ENCODE peak calls at places on chromosomes 1 and 21, in ten cellular contexts. One of them, this sample, is unnamed.

GRCh38 chr1:147243228-147243685 is 773 bp downstream of the CHD1L start:
- DNase-seq in transverse colon: peak
- DNase-seq in psoas muscle: no peak
- DNase-seq in OCI-LY7: peak
- DNase-seq in GM12865: peak
- DNase-seq in heart left ventricle: peak
- DNase-seq in mesothelial cell of epicardium: peak
- DNase-seq in keratinocyte: no peak
- DNase-seq in A549: no peak
- DNase-seq in endothelial cell: peak
- DNase-seq in this sample: no peak

GRCh38 chr1:235102993-235103411 is 25.6 kb downstream of the TOMM20 start:
- DNase-seq in transverse colon: peak
- DNase-seq in psoas muscle: no peak
- DNase-seq in OCI-LY7: no peak
- DNase-seq in GM12865: no peak
- DNase-seq in heart left ventricle: no peak
- DNase-seq in mesothelial cell of epicardium: no peak
- DNase-seq in keratinocyte: no peak
- DNase-seq in A549: no peak
- DNase-seq in endothelial cell: no peak
- DNase-seq in this sample: no peak

GRCh38 chr1:15255582-15256149 is 8.6 kb downstream of the FHAD1 start:
- DNase-seq in transverse colon: no peak
- DNase-seq in psoas muscle: no peak
- DNase-seq in OCI-LY7: no peak
- DNase-seq in GM12865: no peak
- DNase-seq in heart left ventricle: no peak
- DNase-seq in mesothelial cell of epicardium: no peak
- DNase-seq in keratinocyte: no peak
- DNase-seq in A549: no peak
- DNase-seq in endothelial cell: no peak
- DNase-seq in this sample: no peak

GRCh38 chr1:229892515-229893117 is 174.4 kb upstream of the GALNT2 start:
- DNase-seq in transverse colon: no peak
- DNase-seq in psoas muscle: no peak
- DNase-seq in OCI-LY7: no peak
- DNase-seq in GM12865: no peak
- DNase-seq in heart left ventricle: no peak
- DNase-seq in mesothelial cell of epicardium: no peak
- DNase-seq in keratinocyte: no peak
- DNase-seq in A549: no peak
- DNase-seq in endothelial cell: no peak
- DNase-seq in this sample: no peak

GRCh38 chr21:43645414-43645891 is 13.8 kb downstream of the HSF2BP start:
- DNase-seq in transverse colon: peak
- DNase-seq in psoas muscle: no peak
- DNase-seq in OCI-LY7: peak
- DNase-seq in GM12865: peak
- DNase-seq in heart left ventricle: peak
- DNase-seq in mesothelial cell of epicardium: no peak
- DNase-seq in keratinocyte: no peak
- DNase-seq in A549: peak
- DNase-seq in endothelial cell: peak
- DNase-seq in this sample: no peak

GRCh38 chr1:36008546-36009197 is 75.2 kb upstream of the TEKT2 start:
- DNase-seq in transverse colon: no peak
- DNase-seq in psoas muscle: no peak
- DNase-seq in OCI-LY7: no peak
- DNase-seq in GM12865: peak
- DNase-seq in heart left ventricle: no peak
- DNase-seq in mesothelial cell of epicardium: no peak
- DNase-seq in keratinocyte: peak
- DNase-seq in A549: peak
- DNase-seq in endothelial cell: no peak
- DNase-seq in this sample: no peak

GRCh38 chr1:56156937-56157336 is 422.4 kb downstream of the PLPP3 start:
- DNase-seq in transverse colon: no peak
- DNase-seq in psoas muscle: no peak
- DNase-seq in OCI-LY7: no peak
- DNase-seq in GM12865: peak
- DNase-seq in heart left ventricle: no peak
- DNase-seq in mesothelial cell of epicardium: no peak
- DNase-seq in keratinocyte: no peak
- DNase-seq in A549: no peak
- DNase-seq in endothelial cell: no peak
- DNase-seq in this sample: no peak

GRCh38 chr1:200042437-200043329 is 15.2 kb downstream of the NR5A2 start:
- DNase-seq in transverse colon: peak
- DNase-seq in psoas muscle: no peak
- DNase-seq in OCI-LY7: no peak
- DNase-seq in GM12865: no peak
- DNase-seq in heart left ventricle: no peak
- DNase-seq in mesothelial cell of epicardium: no peak
- DNase-seq in keratinocyte: no peak
- DNase-seq in A549: no peak
- DNase-seq in endothelial cell: peak
- DNase-seq in this sample: no peak

GRCh38 chr1:11444907-11445306 is 34.0 kb upstream of the DISP3 start:
- DNase-seq in transverse colon: no peak
- DNase-seq in psoas muscle: no peak
- DNase-seq in OCI-LY7: no peak
- DNase-seq in GM12865: no peak
- DNase-seq in heart left ventricle: no peak
- DNase-seq in mesothelial cell of epicardium: no peak
- DNase-seq in keratinocyte: no peak
- DNase-seq in A549: no peak
- DNase-seq in endothelial cell: no peak
- DNase-seq in this sample: no peak

GRCh38 chr1:202569393-202570322 is 140.6 kb downstream of the SYT2 start:
- DNase-seq in transverse colon: no peak
- DNase-seq in psoas muscle: no peak
- DNase-seq in OCI-LY7: no peak
- DNase-seq in GM12865: no peak
- DNase-seq in heart left ventricle: no peak
- DNase-seq in mesothelial cell of epicardium: no peak
- DNase-seq in keratinocyte: no peak
- DNase-seq in A549: no peak
- DNase-seq in endothelial cell: no peak
- DNase-seq in this sample: no peak
- TF ChIP-seq CTCF in transverse colon: no peak
- TF ChIP-seq CTCF in psoas muscle: no peak
- TF ChIP-seq CTCF in OCI-LY7: no peak
- TF ChIP-seq CTCF in GM12865: no peak
- TF ChIP-seq CTCF in heart left ventricle: no peak
- TF ChIP-seq CTCF in mesothelial cell of epicardium: no peak
- TF ChIP-seq CTCF in keratinocyte: no peak
- TF ChIP-seq CTCF in A549: no peak
- TF ChIP-seq CTCF in endothelial cell: no peak
- TF ChIP-seq CTCF in this sample: no peak

DNA sequence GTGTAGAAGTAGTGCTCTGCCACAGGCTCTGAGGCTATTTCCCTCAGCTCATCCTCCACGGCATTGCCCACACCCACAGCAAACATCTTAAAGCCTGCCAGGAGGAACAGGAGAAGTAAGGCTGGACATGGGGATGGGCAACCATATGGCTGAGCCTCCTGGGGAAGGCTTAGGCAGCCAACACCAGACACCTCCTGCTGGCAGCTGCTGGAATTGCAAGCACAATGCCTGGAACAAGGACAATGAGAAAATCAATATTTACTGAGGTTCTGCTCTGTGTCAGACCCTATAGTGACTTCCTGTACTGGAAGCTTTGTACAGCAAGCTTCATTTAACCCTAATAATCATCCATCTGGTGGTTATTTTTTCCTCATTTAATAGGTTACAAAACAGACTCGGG is 8.2 kb downstream of the MATN1 start:
- DNase-seq in transverse colon: no peak
- DNase-seq in psoas muscle: no peak
- DNase-seq in OCI-LY7: no peak
- DNase-seq in GM12865: peak
- DNase-seq in heart left ventricle: no peak
- DNase-seq in mesothelial cell of epicardium: no peak
- DNase-seq in keratinocyte: no peak
- DNase-seq in A549: no peak
- DNase-seq in endothelial cell: no peak
- DNase-seq in this sample: no peak
- TF ChIP-seq CTCF in transverse colon: peak
- TF ChIP-seq CTCF in psoas muscle: peak
- TF ChIP-seq CTCF in OCI-LY7: peak
- TF ChIP-seq CTCF in GM12865: peak
- TF ChIP-seq CTCF in heart left ventricle: no peak
- TF ChIP-seq CTCF in mesothelial cell of epicardium: peak
- TF ChIP-seq CTCF in keratinocyte: peak
- TF ChIP-seq CTCF in A549: no peak
- TF ChIP-seq CTCF in endothelial cell: peak
- TF ChIP-seq CTCF in this sample: peak

GRCh38 chr1:26913754-26914619 is at the start of gene NR0B2:
- DNase-seq in transverse colon: peak
- DNase-seq in psoas muscle: peak
- DNase-seq in OCI-LY7: peak
- DNase-seq in GM12865: no peak
- DNase-seq in heart left ventricle: peak
- DNase-seq in mesothelial cell of epicardium: no peak
- DNase-seq in keratinocyte: no peak
- DNase-seq in A549: no peak
- DNase-seq in endothelial cell: no peak
- DNase-seq in this sample: peak
- TF ChIP-seq CTCF in transverse colon: no peak
- TF ChIP-seq CTCF in psoas muscle: no peak
- TF ChIP-seq CTCF in OCI-LY7: no peak
- TF ChIP-seq CTCF in GM12865: no peak
- TF ChIP-seq CTCF in heart left ventricle: no peak
- TF ChIP-seq CTCF in mesothelial cell of epicardium: no peak
- TF ChIP-seq CTCF in keratinocyte: no peak
- TF ChIP-seq CTCF in A549: no peak
- TF ChIP-seq CTCF in endothelial cell: no peak
- TF ChIP-seq CTCF in this sample: no peak

GRCh38 chr1:175376194-175376593 is 183.6 kb upstream of the KIAA0040 start:
- DNase-seq in transverse colon: no peak
- DNase-seq in psoas muscle: no peak
- DNase-seq in OCI-LY7: peak
- DNase-seq in GM12865: peak
- DNase-seq in heart left ventricle: no peak
- DNase-seq in mesothelial cell of epicardium: no peak
- DNase-seq in keratinocyte: no peak
- DNase-seq in A549: peak
- DNase-seq in endothelial cell: no peak
- DNase-seq in this sample: no peak
- TF ChIP-seq CTCF in transverse colon: no peak
- TF ChIP-seq CTCF in psoas muscle: no peak
- TF ChIP-seq CTCF in OCI-LY7: peak
- TF ChIP-seq CTCF in GM12865: peak
- TF ChIP-seq CTCF in heart left ventricle: peak
- TF ChIP-seq CTCF in mesothelial cell of epicardium: no peak
- TF ChIP-seq CTCF in keratinocyte: peak
- TF ChIP-seq CTCF in A549: peak
- TF ChIP-seq CTCF in endothelial cell: no peak
- TF ChIP-seq CTCF in this sample: peak

DNA sequence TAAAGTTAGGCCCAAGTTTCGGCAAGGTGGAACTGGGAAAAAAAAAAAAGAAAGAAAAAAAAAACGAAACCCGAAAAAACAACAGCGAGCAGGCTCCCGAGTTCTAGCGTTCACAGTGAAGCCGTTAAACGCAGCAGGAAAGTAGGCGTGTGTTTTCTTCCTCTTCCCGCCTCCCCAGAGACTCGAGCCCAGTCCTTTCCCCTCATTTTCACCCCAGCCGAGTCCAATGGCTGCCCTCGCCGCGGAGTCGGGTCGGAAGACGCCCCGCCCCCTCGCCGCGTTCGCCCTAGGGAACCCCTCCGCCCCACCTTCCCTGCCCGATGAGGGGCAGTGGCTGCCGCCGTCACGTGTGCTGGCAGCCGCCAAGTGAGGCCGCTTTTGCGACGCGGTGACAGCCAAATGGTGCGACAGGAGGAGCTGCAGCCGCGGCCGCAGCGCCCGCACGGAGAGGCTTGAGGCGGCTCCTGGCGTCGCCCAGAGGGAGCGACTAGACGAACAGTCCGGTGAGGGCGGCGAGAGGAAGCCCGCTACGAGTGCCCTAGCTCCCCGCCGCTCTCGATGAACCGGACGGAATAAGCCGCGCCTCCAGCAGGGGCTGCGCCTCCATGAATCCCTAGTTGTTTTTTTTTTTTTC is at the start of gene PKN2:
- DNase-seq in transverse colon: peak
- DNase-seq in psoas muscle: peak
- DNase-seq in OCI-LY7: peak
- DNase-seq in GM12865: peak
- DNase-seq in heart left ventricle: peak
- DNase-seq in mesothelial cell of epicardium: peak
- DNase-seq in keratinocyte: peak
- DNase-seq in A549: peak
- DNase-seq in endothelial cell: peak
- DNase-seq in this sample: peak
- TF ChIP-seq CTCF in transverse colon: no peak
- TF ChIP-seq CTCF in psoas muscle: peak
- TF ChIP-seq CTCF in OCI-LY7: no peak
- TF ChIP-seq CTCF in GM12865: peak
- TF ChIP-seq CTCF in heart left ventricle: peak
- TF ChIP-seq CTCF in mesothelial cell of epicardium: no peak
- TF ChIP-seq CTCF in keratinocyte: no peak
- TF ChIP-seq CTCF in A549: no peak
- TF ChIP-seq CTCF in endothelial cell: peak
- TF ChIP-seq CTCF in this sample: peak

This sample was measured in progenitor cell of endocrine pancreas.